ENCODE peak calls at places on chromosome 14, in five cellular contexts. M is left colon, Z is foreskin melanocyte, A is SHP77, B is nephron progenitor cell. X is an unnamed sample.

GRCh38 chr14:81323621-81324400 is 76.3 kb downstream of the STON2 start:
- DNase-seq in M (peak), Z (no peak), A (no peak), B (peak), X (peak)

GRCh38 chr14:69669375-69669774 is 58.0 kb downstream of the SUSD6 start:
- DNase-seq in M (no peak), Z (no peak), A (no peak), B (no peak), X (no peak)

GRCh38 chr14:100571837-100572236 is 15.4 kb downstream of the BEGAIN start:
- DNase-seq in M (no peak), Z (no peak), A (peak), B (no peak), X (no peak)

GRCh38 chr14:103927566-103927965 is 690 bp upstream of the TDRD9 start:
- DNase-seq in M (no peak), Z (no peak), A (no peak), B (no peak), X (no peak)

GRCh38 chr14:94109915-94110250 is 653 bp upstream of the IFI27 start:
- DNase-seq in M (no peak), Z (no peak), A (no peak), B (no peak), X (no peak)

GRCh38 chr14:60254176-60254575 is 5.2 kb downstream of the PPM1A start:
- DNase-seq in M (peak), Z (no peak), A (no peak), B (no peak), X (no peak)

GRCh38 chr14:33120341-33120740 is 181.7 kb downstream of the NPAS3 start:
- DNase-seq in M (no peak), Z (peak), A (no peak), B (no peak), X (no peak)

GRCh38 chr14:85617799-85618198 is 87.9 kb downstream of the FLRT2 start:
- DNase-seq in M (no peak), Z (peak), A (no peak), B (no peak), X (no peak)

GRCh38 chr14:55580401-55581010 is 499 bp downstream of the KTN1 start:
- DNase-seq in M (peak), Z (no peak), A (peak), B (peak), X (no peak)

X was measured in NCI-H774.